ENCODE peak calls at places on chromosome 20, in nine cellular contexts. F is GM12878, P is uterus, G is A549, U is IMR-90, X is body of pancreas, E is stomach, L is ovary, H is esophagus squamous epithelium. I is an unnamed sample.

GRCh38 chr20:8571660-8572059 is 439.6 kb downstream of the PLCB1 start:
- DNase-seq in X (no peak), G (no peak), H (no peak), E (no peak), U (no peak), P (no peak), F (no peak), L (no peak), I (no peak)

GRCh38 chr20:61925555-61926252 is 140.0 kb downstream of the TAF4 start:
- DNase-seq in L (no peak), E (no peak), U (peak), G (no peak), H (no peak), P (no peak), X (no peak), F (no peak), I (no peak)

GRCh38 chr20:22623211-22623610 is 38.8 kb upstream of the FOXA2 start:
- DNase-seq in U (peak), L (no peak), F (no peak), E (peak), H (no peak), G (no peak), X (peak), P (no peak), I (no peak)

GRCh38 chr20:55693646-55694045 is 311.7 kb downstream of the CBLN4 start:
- DNase-seq in L (no peak), E (no peak), X (no peak), F (no peak), G (no peak), U (no peak), H (no peak), P (no peak), I (no peak)

GRCh38 chr20:24144371-24144770 is 155.8 kb upstream of the GGTLC1 start:
- DNase-seq in X (no peak), P (no peak), U (no peak), E (no peak), L (no peak), H (no peak), F (no peak), G (no peak), I (no peak)

GRCh38 chr20:16759161-16759523 is 11.0 kb downstream of the OTOR start:
- DNase-seq in X (no peak), L (no peak), F (no peak), U (no peak), H (no peak), E (no peak), G (no peak), P (no peak), I (no peak)

GRCh38 chr20:7505152-7505834 is 435.0 kb downstream of the HAO1 start:
- DNase-seq in G (no peak), X (no peak), U (no peak), F (no peak), P (no peak), H (no peak), E (no peak), L (no peak), I (no peak)

GRCh38 chr20:16810216-16810615 is 62.1 kb downstream of the OTOR start:
- DNase-seq in P (no peak), F (no peak), U (no peak), L (no peak), E (no peak), X (no peak), H (no peak), G (no peak), I (no peak)

GRCh38 chr20:5785146-5785545 is 34.9 kb downstream of the SHLD1 start:
- DNase-seq in U (no peak), H (no peak), X (no peak), L (no peak), P (no peak), G (no peak), E (no peak), F (no peak), I (no peak)

GRCh38 chr20:5168582-5169396 is 42.0 kb downstream of the CDS2 start:
- DNase-seq in L (no peak), X (peak), G (no peak), P (peak), U (peak), E (no peak), H (no peak), F (no peak), I (no peak)

GRCh38 chr20:53080969-53081871 is 109.1 kb downstream of the TSHZ2 start:
- DNase-seq in H (no peak), P (no peak), U (peak), L (no peak), X (peak), G (no peak), E (peak), F (no peak), I (no peak)

GRCh38 chr20:5181955-5182354 is 55.1 kb downstream of the CDS2 start:
- DNase-seq in H (no peak), P (no peak), E (no peak), F (no peak), U (peak), L (no peak), G (no peak), X (no peak), I (no peak)

GRCh38 chr20:53735536-53736050 is 142.0 kb upstream of the ZNF217 start:
- DNase-seq in X (no peak), P (no peak), G (peak), U (peak), H (no peak), F (no peak), E (no peak), L (no peak), I (no peak)

GRCh38 chr20:8853805-8854338 is 215.0 kb upstream of the PLCB4 start:
- DNase-seq in U (peak), X (peak), H (no peak), G (peak), F (peak), E (no peak), L (no peak), P (peak), I (peak)

GRCh38 chr20:18645851-18646250 is 58.0 kb downstream of the DTD1 start:
- DNase-seq in U (peak), P (no peak), L (no peak), H (no peak), E (no peak), X (no peak), G (no peak), F (no peak), I (no peak)

GRCh38 chr20:50572922-50573777 is 63.0 kb downstream of the PTPN1 start:
- DNase-seq in H (no peak), X (no peak), E (no peak), U (peak), G (no peak), P (no peak), F (no peak), L (peak), I (no peak)

GRCh38 chr20:16279320-16279719 is 293.9 kb downstream of the KIF16B start:
- DNase-seq in F (no peak), H (no peak), G (no peak), X (no peak), E (no peak), P (no peak), U (no peak), L (no peak), I (no peak)

DNA sequence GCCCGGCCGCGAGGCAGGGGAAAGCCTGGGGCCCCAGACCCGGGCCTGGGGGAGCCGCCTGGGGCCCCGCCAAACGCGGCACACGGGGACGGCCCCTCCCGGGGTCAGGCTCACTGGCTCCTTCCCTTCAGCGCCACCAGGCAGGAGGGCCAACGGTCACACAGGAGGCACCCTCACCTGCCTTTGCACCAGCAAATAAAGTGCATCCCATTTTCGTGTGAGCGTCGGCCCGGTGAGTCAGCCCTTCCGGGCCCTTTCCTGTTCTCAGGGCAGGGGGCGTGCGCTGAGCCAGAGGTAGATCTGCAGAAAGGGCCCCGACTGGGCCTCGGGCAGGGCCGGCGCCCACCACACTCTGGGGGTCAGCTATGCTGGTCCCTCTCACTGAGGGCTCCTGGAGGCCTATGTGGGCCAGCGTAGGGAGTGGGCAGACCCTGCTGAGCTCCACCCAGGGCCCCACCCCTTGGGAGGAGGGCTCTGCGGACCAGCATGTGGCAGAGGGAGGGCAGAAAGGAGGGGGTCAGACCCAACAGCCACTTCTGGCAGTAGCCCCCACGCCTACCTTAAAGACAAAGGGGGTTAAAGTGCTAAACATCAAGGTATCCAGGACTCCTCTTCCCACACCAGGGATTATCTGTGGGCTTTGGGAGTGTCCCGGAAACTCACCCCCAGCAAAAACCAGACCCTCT is 931 bp upstream of the UCKL1 start:
- DNase-seq in L (peak), X (peak), U (peak), E (peak), P (peak), H (no peak), G (peak), F (no peak), I (peak)
- TF ChIP-seq POLR2A in L (no peak), X (no peak), U (no peak), E (no peak), P (no peak), H (no peak), G (peak), F (peak), I (peak)

DNA sequence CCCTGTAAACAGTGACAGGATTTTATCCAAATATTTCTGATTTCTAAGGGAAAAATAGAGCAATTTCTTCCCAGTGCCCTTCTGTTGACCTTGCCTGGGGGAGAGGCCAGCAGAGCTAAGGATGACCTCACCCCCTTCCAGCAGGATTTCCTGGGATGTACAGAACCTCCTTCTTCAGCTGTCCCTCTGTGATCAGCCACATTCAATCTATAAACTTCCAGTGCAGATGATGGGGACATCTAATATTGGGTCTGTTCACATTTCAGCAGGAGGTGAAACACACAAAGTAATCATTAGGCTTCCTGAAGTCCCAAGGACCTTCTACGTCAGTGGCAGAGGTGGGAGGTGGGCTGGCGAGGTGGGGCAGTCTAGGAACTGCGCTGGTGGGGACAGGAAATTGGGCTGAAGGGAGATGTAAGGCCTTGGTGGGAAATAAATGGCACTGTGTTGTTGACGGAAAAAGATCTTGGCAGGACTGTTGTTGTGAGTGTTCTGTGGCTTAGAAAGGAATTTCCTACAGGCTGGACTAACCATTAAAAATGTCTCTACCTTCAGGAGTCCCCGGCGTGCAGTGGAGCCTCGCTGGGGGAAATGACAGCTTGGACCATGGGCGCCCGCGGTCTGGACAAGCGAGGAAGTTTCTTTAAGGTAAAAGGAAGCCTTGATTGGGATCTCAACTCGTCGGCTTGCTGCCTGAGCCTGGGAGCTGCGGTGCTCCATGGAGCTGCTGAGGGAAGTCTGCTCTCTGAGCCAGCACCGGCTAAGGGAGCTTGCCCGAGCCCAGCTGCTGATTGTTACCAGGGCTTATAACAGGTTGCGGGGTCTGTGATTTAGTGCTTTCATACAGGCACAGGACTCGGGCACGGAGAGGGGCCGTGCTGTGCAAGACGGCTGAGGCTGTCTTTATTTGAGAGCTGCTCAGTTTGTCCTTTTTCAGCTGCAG is 127.9 kb upstream of the NAA20 start:
- DNase-seq in E (no peak), P (peak), G (no peak), H (no peak), L (peak), U (peak), F (no peak), X (peak), I (no peak)
- TF ChIP-seq POLR2A in E (no peak), P (peak), G (no peak), H (no peak), L (no peak), U (no peak), F (no peak), X (no peak), I (no peak)

GRCh38 chr20:58995461-58996225 is 11.4 kb downstream of the CTSZ start:
- DNase-seq in X (peak), E (no peak), P (no peak), F (no peak), H (no peak), G (no peak), U (no peak), L (no peak), I (no peak)
- TF ChIP-seq POLR2A in X (no peak), E (no peak), P (no peak), F (peak), H (no peak), G (no peak), U (no peak), L (no peak), I (no peak)

GRCh38 chr20:32224463-32224862 is 16.8 kb downstream of the POFUT1 start:
- DNase-seq in G (no peak), X (no peak), P (no peak), L (no peak), U (no peak), E (peak), F (no peak), H (no peak), I (no peak)
- TF ChIP-seq POLR2A in G (no peak), X (no peak), P (no peak), L (no peak), U (no peak), E (no peak), F (no peak), H (no peak), I (no peak)

GRCh38 chr20:2101057-2101934 is at the start of gene STK35:
- DNase-seq in H (no peak), P (no peak), F (peak), E (no peak), U (no peak), L (peak), X (peak), G (peak), I (peak)

GRCh38 chr20:2101935-2102584 is 433 bp downstream of the STK35 start:
- DNase-seq in P (peak), H (peak), F (peak), E (peak), X (peak), G (peak), U (peak), L (peak), I (peak)

GRCh38 chr20:2104236-2104635 is 2.6 kb downstream of the STK35 start:
- DNase-seq in G (no peak), U (no peak), E (no peak), H (no peak), X (no peak), L (no peak), F (no peak), P (no peak), I (peak)

GRCh38 chr20:2103454-2104153 is 2.0 kb downstream of the STK35 start:
- DNase-seq in H (no peak), F (no peak), E (no peak), L (no peak), G (no peak), X (no peak), U (no peak), P (no peak), I (no peak)

GRCh38 chr20:2102585-2103453 is 1.2 kb downstream of the STK35 start:
- DNase-seq in E (peak), F (no peak), U (peak), H (peak), P (peak), X (peak), L (peak), G (peak), I (peak)
- TF ChIP-seq POLR2A in E (no peak), F (peak), U (peak), H (no peak), P (peak), X (peak), L (peak), G (peak), I (peak)

DNA sequence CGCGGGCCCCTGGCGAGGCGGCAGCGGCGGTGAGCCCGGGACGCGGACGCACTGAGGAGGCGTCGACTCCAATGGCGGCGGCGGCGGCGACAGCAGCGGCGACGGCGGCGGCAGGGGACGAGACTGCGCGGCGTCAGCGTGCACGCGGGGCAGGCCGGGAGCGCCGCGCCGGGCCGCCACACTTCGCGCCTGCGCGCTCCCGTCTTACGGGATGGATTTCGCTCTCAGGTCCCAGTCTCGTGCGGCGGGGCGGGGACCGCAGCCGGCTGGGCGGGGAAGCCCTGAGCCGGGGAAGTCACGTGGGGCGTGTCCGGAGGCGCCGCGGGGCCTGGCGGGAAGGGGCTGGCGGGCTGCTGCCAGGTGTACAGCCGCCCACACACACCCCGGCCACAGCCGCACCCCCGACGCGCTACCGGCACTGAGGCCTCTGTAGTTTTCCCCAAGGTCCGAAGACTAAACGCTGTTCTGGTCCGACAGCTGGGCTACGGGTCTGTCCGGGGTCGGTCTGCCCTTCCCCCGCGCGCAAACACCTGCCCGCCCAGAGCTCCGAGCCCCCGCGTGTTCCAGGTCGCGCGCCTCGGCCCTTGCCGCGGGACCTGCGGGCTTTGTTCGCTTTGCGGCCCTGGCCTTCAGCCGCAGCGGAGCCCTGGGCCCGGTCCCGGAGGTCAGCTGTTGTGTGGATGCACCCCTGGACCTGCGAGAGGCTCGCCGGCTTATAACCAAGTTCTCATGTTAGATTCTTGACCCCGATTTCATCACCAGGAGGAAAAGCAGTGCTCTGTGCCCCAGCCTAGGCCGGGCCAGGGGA is at the start of gene YTHDF1:
- DNase-seq in L (peak), X (peak), P (peak), F (peak), U (peak), E (peak), H (peak), G (peak), I (peak)
- TF ChIP-seq POLR2A in L (peak), X (peak), P (peak), F (peak), U (peak), E (no peak), H (no peak), G (peak), I (peak)

GRCh38 chr20:64036346-64037198 is 590 bp downstream of the C20orf204 start:
- DNase-seq in U (peak), G (no peak), H (no peak), X (no peak), L (no peak), E (no peak), P (no peak), F (no peak), I (no peak)
- TF ChIP-seq POLR2A in U (no peak), G (no peak), H (no peak), X (no peak), L (no peak), E (no peak), P (no peak), F (peak), I (no peak)

DNA sequence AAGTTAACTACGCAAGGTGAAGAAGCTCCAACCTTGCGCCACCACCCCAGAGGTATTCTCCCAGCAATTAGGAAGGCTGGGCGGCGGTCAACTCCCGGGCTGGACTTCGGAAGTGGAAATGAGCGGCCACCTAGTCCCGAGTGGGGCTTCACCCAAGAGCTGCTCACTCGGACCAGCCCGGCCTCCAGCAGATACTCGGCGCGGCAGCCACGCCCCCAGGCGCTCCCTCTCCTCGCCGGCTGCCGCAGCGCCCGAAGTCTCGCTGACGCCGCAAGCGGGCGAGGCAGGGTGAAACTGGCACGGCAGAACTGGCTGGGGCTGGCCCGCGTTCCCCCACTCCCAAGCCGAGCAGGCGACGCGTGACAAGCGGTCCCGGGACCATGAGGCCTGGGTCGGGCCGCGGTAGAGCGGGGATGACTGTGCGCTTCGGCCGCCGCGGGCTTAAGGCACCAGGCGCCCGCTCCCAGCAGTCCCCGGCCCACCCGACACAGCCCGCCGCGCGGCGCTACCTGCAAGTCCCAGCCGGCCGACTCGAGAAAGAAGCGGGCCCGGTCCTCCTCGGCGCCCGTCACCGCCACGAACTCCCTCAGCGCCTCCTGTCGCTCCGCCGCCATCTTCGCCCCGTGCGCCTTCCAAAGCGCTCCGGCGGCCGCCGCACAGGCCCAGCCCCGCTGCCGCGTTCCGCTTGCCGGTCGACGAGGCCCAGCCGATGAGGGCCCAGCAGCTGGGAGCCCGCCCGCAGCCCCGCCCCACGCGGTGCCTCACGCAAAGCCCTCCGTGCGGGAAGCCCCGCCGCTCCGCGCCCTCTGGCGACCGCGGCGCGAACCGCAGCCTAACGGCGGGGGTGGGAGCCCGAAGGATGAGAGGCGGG is at the start of gene NSFL1C:
- DNase-seq in X (peak), G (peak), F (peak), U (peak), E (peak), H (peak), L (peak), P (peak), I (peak)
- TF ChIP-seq POLR2A in X (peak), G (peak), F (peak), U (peak), E (no peak), H (no peak), L (peak), P (peak), I (peak)

I was measured in erythroblast.